ENCODE peak calls at places on chromosomes 13 and 19, in five cellular contexts. U, T, V, E and X are unnamed samples.

GRCh38 chr13:76380436-76381065 is 505.7 kb downstream of the KCTD12 start:
- DNase-seq in V (no peak), E (no peak), T (no peak), U (no peak), X (peak; percentile 78)

GRCh38 chr13:33323766-33324525 is 38.4 kb upstream of the STARD13 start:
- DNase-seq in U (no peak), E (no peak), T (no peak), V (no peak), X (peak; percentile 61)

GRCh38 chr19:3365447-3366103 is 808 bp upstream of the NFIC start:
- DNase-seq in U (peak; percentile 62), V (no peak), T (peak; percentile 91), E (peak; percentile 61), X (peak; percentile 73)

GRCh38 chr19:39297931-39298634 is 1.9 kb downstream of the IFNL1 start:
- DNase-seq in U (no peak), E (no peak), V (no peak), T (peak; percentile 45), X (no peak)

GRCh38 chr13:73809561-73809960 is 324.6 kb downstream of the KLF12 start:
- DNase-seq in E (no peak), T (no peak), V (no peak), U (no peak), X (peak; percentile 77)

GRCh38 chr19:35796645-35797542 is 15.8 kb downstream of the PRODH2 start:
- DNase-seq in T (no peak), E (no peak), V (no peak), U (no peak), X (no peak)

GRCh38 chr13:29513002-29513980 is 82.2 kb downstream of the SLC7A1 start:
- DNase-seq in V (no peak), E (no peak), T (no peak), U (no peak), X (no peak)

GRCh38 chr19:10508707-10509106 is 5.6 kb upstream of the KEAP1 start:
- DNase-seq in E (no peak), T (no peak), V (no peak), U (no peak), X (no peak)

GRCh38 chr13:56561327-56561726 is 579.4 kb upstream of the PRR20A start:
- DNase-seq in V (peak; percentile 20), E (no peak), T (no peak), U (no peak), X (no peak)
- H3K27ac ChIP-seq in V (no peak overlapping the region), E (no peak overlapping the region), T (no peak overlapping the region), U (no peak overlapping the region), X (no peak overlapping the region)

GRCh38 chr13:36841411-36841810 is 22.4 kb downstream of the RFXAP start:
- DNase-seq in U (no peak), V (no peak), E (no peak), T (no peak), X (peak; percentile 13)
- TF ChIP-seq CTCF in U (no peak), V (no peak), E (no peak), T (no peak), X (peak; percentile 9)

DNA sequence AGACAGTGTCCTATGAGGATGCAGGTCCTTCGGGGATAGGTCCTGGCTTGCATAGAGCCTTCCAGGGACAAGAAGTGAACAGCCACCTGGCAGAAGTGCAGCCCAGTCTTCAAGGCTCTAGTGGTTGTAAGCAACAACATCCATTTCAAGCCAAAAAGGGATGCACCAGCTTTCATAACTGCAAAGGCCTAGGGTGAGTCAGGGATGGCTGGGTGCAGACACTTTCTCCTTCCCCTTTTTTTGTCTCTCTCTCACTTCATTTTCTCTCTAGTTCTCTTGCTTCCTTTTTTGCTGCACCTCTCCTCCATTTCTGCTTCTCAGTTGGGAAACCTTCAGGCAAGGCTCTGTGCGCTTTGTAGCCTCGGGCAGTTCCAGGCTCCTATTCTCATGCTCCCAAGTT is 196.2 kb upstream of the ZNF536 start:
- DNase-seq in T (no peak), E (no peak), U (no peak), V (no peak), X (no peak)
- H3K4me1 ChIP-seq in T (no peaks in the 10 kb centered on the region), E (peaks cover 11% of the 10 kb centered on the region), U (no peaks in the 10 kb centered on the region), V (peaks cover 4% of the 10 kb centered on the region), X (no peaks in the 10 kb centered on the region)

GRCh38 chr19:18502633-18503294 is 19.1 kb downstream of the ELL start:
- DNase-seq in T (no peak), V (no peak), U (peak; percentile 52), E (no peak), X (no peak)

GRCh38 chr19:18504886-18505610 is 16.8 kb downstream of the ELL start:
- DNase-seq in V (no peak), T (no peak), U (peak; percentile 59), E (no peak), X (no peak)

GRCh38 chr19:18506101-18506534 is 15.8 kb downstream of the ELL start:
- DNase-seq in V (no peak), U (no peak), T (no peak), E (no peak), X (no peak)

GRCh38 chr19:18503337-18503970 is 18.4 kb downstream of the ELL start:
- DNase-seq in V (no peak), T (no peak), U (no peak), E (no peak), X (no peak)

GRCh38 chr19:18503971-18504885 is 17.6 kb downstream of the ELL start:
- DNase-seq in U (peak; percentile 90), T (no peak), V (no peak), E (peak; percentile 61), X (no peak)
- H3K27ac ChIP-seq in U (peak overlapping the region; percentile 77), T (no peak overlapping the region), V (no peak overlapping the region), E (peak overlapping the region; percentile 59), X (no peak overlapping the region)